ENCODE peak calls at places on chromosomes 7 and 10, in ten cellular contexts. One of them, this sample, is unnamed.

GRCh38 chr7:110119883-110120581 is 970.9 kb upstream of the LRRN3 start:
- DNase-seq in hepatocyte: peak; percentile 5
- DNase-seq in GM23248: no peak
- DNase-seq in HFFc6: peak; percentile 30
- DNase-seq in ascending aorta: no peak
- DNase-seq in activated T-cell treated with anti-CD3 and anti-CD28 coated beads for 1 hour: no peak
- DNase-seq in NCI-H1092: no peak
- DNase-seq in GM04504: no peak
- DNase-seq in mesothelial cell of epicardium: no peak
- DNase-seq in T1000: no peak
- DNase-seq in this sample: peak; percentile 4

GRCh38 chr7:36406156-36406555 is 16.5 kb downstream of the ANLN start:
- DNase-seq in hepatocyte: no peak
- DNase-seq in GM23248: no peak
- DNase-seq in HFFc6: no peak
- DNase-seq in ascending aorta: no peak
- DNase-seq in activated T-cell treated with anti-CD3 and anti-CD28 coated beads for 1 hour: no peak
- DNase-seq in NCI-H1092: no peak
- DNase-seq in GM04504: no peak
- DNase-seq in mesothelial cell of epicardium: no peak
- DNase-seq in T1000: no peak
- DNase-seq in this sample: no peak

GRCh38 chr7:44693641-44694313 is 54.9 kb upstream of the ZMIZ2 start:
- DNase-seq in hepatocyte: no peak
- DNase-seq in GM23248: peak; percentile 92
- DNase-seq in HFFc6: peak; percentile 86
- DNase-seq in ascending aorta: no peak
- DNase-seq in activated T-cell treated with anti-CD3 and anti-CD28 coated beads for 1 hour: no peak
- DNase-seq in NCI-H1092: no peak
- DNase-seq in GM04504: peak; percentile 76
- DNase-seq in mesothelial cell of epicardium: no peak
- DNase-seq in T1000: no peak
- DNase-seq in this sample: peak; percentile 81

GRCh38 chr7:66050990-66051424 is 24.6 kb upstream of the ASL start:
- DNase-seq in hepatocyte: peak; percentile 74
- DNase-seq in GM23248: peak; percentile 98
- DNase-seq in HFFc6: peak; percentile 89
- DNase-seq in ascending aorta: no peak
- DNase-seq in activated T-cell treated with anti-CD3 and anti-CD28 coated beads for 1 hour: no peak
- DNase-seq in NCI-H1092: no peak
- DNase-seq in GM04504: peak; percentile 96
- DNase-seq in mesothelial cell of epicardium: no peak
- DNase-seq in T1000: peak; percentile 34
- DNase-seq in this sample: peak; percentile 67

GRCh38 chr7:158324397-158325360 is 262.9 kb downstream of the PTPRN2 start:
- DNase-seq in hepatocyte: no peak
- DNase-seq in GM23248: no peak
- DNase-seq in HFFc6: no peak
- DNase-seq in ascending aorta: no peak
- DNase-seq in activated T-cell treated with anti-CD3 and anti-CD28 coated beads for 1 hour: no peak
- DNase-seq in NCI-H1092: no peak
- DNase-seq in GM04504: no peak
- DNase-seq in mesothelial cell of epicardium: no peak
- DNase-seq in T1000: no peak
- DNase-seq in this sample: no peak

GRCh38 chr7:1856966-1857441 is 186.9 kb downstream of the ELFN1 start:
- DNase-seq in hepatocyte: no peak
- DNase-seq in GM23248: no peak
- DNase-seq in HFFc6: no peak
- DNase-seq in ascending aorta: no peak
- DNase-seq in activated T-cell treated with anti-CD3 and anti-CD28 coated beads for 1 hour: no peak
- DNase-seq in NCI-H1092: no peak
- DNase-seq in GM04504: no peak
- DNase-seq in mesothelial cell of epicardium: peak; percentile 16
- DNase-seq in T1000: no peak
- DNase-seq in this sample: no peak

GRCh38 chr10:93028881-93029280 is 31.7 kb upstream of the CYP26C1 start:
- DNase-seq in hepatocyte: no peak
- DNase-seq in GM23248: peak; percentile 84
- DNase-seq in HFFc6: peak; percentile 58
- DNase-seq in ascending aorta: no peak
- DNase-seq in activated T-cell treated with anti-CD3 and anti-CD28 coated beads for 1 hour: no peak
- DNase-seq in NCI-H1092: no peak
- DNase-seq in GM04504: no peak
- DNase-seq in mesothelial cell of epicardium: no peak
- DNase-seq in T1000: no peak
- DNase-seq in this sample: no peak

GRCh38 chr7:128883622-128884549 is 21.2 kb downstream of the ATP6V1F start:
- DNase-seq in hepatocyte: peak; percentile 90
- DNase-seq in GM23248: peak; percentile 81
- DNase-seq in HFFc6: peak; percentile 58
- DNase-seq in ascending aorta: peak; percentile 89
- DNase-seq in activated T-cell treated with anti-CD3 and anti-CD28 coated beads for 1 hour: peak; percentile 87
- DNase-seq in NCI-H1092: peak; percentile 66
- DNase-seq in GM04504: no peak
- DNase-seq in mesothelial cell of epicardium: peak; percentile 69
- DNase-seq in T1000: peak; percentile 55
- DNase-seq in this sample: peak; percentile 98

GRCh38 chr7:123768493-123768892 is 19.7 kb upstream of the WASL start:
- DNase-seq in hepatocyte: no peak
- DNase-seq in GM23248: no peak
- DNase-seq in HFFc6: no peak
- DNase-seq in ascending aorta: no peak
- DNase-seq in activated T-cell treated with anti-CD3 and anti-CD28 coated beads for 1 hour: no peak
- DNase-seq in NCI-H1092: no peak
- DNase-seq in GM04504: no peak
- DNase-seq in mesothelial cell of epicardium: no peak
- DNase-seq in T1000: no peak
- DNase-seq in this sample: no peak

GRCh38 chr10:58802047-58802446 is 289.4 kb downstream of the BICC1 start:
- DNase-seq in hepatocyte: no peak
- DNase-seq in GM23248: no peak
- DNase-seq in HFFc6: no peak
- DNase-seq in ascending aorta: no peak
- DNase-seq in activated T-cell treated with anti-CD3 and anti-CD28 coated beads for 1 hour: no peak
- DNase-seq in NCI-H1092: no peak
- DNase-seq in GM04504: no peak
- DNase-seq in mesothelial cell of epicardium: no peak
- DNase-seq in T1000: no peak
- DNase-seq in this sample: no peak

GRCh38 chr7:24820730-24821044 is 63.4 kb upstream of the GSDME start:
- DNase-seq in hepatocyte: peak; percentile 76
- DNase-seq in GM23248: no peak
- DNase-seq in HFFc6: peak; percentile 92
- DNase-seq in ascending aorta: no peak
- DNase-seq in activated T-cell treated with anti-CD3 and anti-CD28 coated beads for 1 hour: no peak
- DNase-seq in NCI-H1092: peak; percentile 16
- DNase-seq in GM04504: no peak
- DNase-seq in mesothelial cell of epicardium: no peak
- DNase-seq in T1000: peak; percentile 39
- DNase-seq in this sample: peak; percentile 37

GRCh38 chr7:36175872-36176271 is 22.8 kb downstream of the EEPD1 start:
- DNase-seq in hepatocyte: no peak
- DNase-seq in GM23248: no peak
- DNase-seq in HFFc6: no peak
- DNase-seq in ascending aorta: peak; percentile 75
- DNase-seq in activated T-cell treated with anti-CD3 and anti-CD28 coated beads for 1 hour: no peak
- DNase-seq in NCI-H1092: no peak
- DNase-seq in GM04504: no peak
- DNase-seq in mesothelial cell of epicardium: no peak
- DNase-seq in T1000: no peak
- DNase-seq in this sample: no peak

GRCh38 chr10:14878266-14879054 is at the start of gene SUV39H2:
- DNase-seq in hepatocyte: peak; percentile 98
- DNase-seq in GM23248: peak; percentile 99
- DNase-seq in HFFc6: peak; percentile 90
- DNase-seq in ascending aorta: peak; percentile 97
- DNase-seq in activated T-cell treated with anti-CD3 and anti-CD28 coated beads for 1 hour: peak; percentile 83
- DNase-seq in NCI-H1092: peak; percentile 86
- DNase-seq in GM04504: peak; percentile 90
- DNase-seq in mesothelial cell of epicardium: peak; percentile 92
- DNase-seq in T1000: peak; percentile 100
- DNase-seq in this sample: peak; percentile 98

GRCh38 chr10:70838270-70838669 is 22.5 kb downstream of the SGPL1 start:
- DNase-seq in hepatocyte: no peak
- DNase-seq in GM23248: peak; percentile 15
- DNase-seq in HFFc6: no peak
- DNase-seq in ascending aorta: no peak
- DNase-seq in activated T-cell treated with anti-CD3 and anti-CD28 coated beads for 1 hour: no peak
- DNase-seq in NCI-H1092: no peak
- DNase-seq in GM04504: no peak
- DNase-seq in mesothelial cell of epicardium: no peak
- DNase-seq in T1000: no peak
- DNase-seq in this sample: no peak

GRCh38 chr7:107815254-107815882 is 12.3 kb upstream of the SLC26A3 start:
- DNase-seq in hepatocyte: no peak
- DNase-seq in GM23248: peak; percentile 1
- DNase-seq in HFFc6: no peak
- DNase-seq in ascending aorta: no peak
- DNase-seq in activated T-cell treated with anti-CD3 and anti-CD28 coated beads for 1 hour: no peak
- DNase-seq in NCI-H1092: no peak
- DNase-seq in GM04504: no peak
- DNase-seq in mesothelial cell of epicardium: no peak
- DNase-seq in T1000: no peak
- DNase-seq in this sample: no peak

GRCh38 chr7:127650842-127651555 is 995 bp upstream of the SND1 start:
- DNase-seq in hepatocyte: no peak
- DNase-seq in GM23248: no peak
- DNase-seq in HFFc6: no peak
- DNase-seq in ascending aorta: no peak
- DNase-seq in activated T-cell treated with anti-CD3 and anti-CD28 coated beads for 1 hour: peak; percentile 3
- DNase-seq in NCI-H1092: peak; percentile 66
- DNase-seq in GM04504: no peak
- DNase-seq in mesothelial cell of epicardium: no peak
- DNase-seq in T1000: no peak
- DNase-seq in this sample: no peak

GRCh38 chr7:101522021-101522420 is 107.1 kb downstream of the MYL10 start:
- DNase-seq in hepatocyte: no peak
- DNase-seq in GM23248: no peak
- DNase-seq in HFFc6: no peak
- DNase-seq in ascending aorta: no peak
- DNase-seq in activated T-cell treated with anti-CD3 and anti-CD28 coated beads for 1 hour: no peak
- DNase-seq in NCI-H1092: no peak
- DNase-seq in GM04504: no peak
- DNase-seq in mesothelial cell of epicardium: no peak
- DNase-seq in T1000: no peak
- DNase-seq in this sample: no peak

GRCh38 chr7:95636140-95636539 is 39.8 kb upstream of the PDK4 start:
- DNase-seq in hepatocyte: no peak
- DNase-seq in GM23248: peak; percentile 58
- DNase-seq in HFFc6: no peak
- DNase-seq in ascending aorta: no peak
- DNase-seq in activated T-cell treated with anti-CD3 and anti-CD28 coated beads for 1 hour: no peak
- DNase-seq in NCI-H1092: no peak
- DNase-seq in GM04504: no peak
- DNase-seq in mesothelial cell of epicardium: no peak
- DNase-seq in T1000: no peak
- DNase-seq in this sample: no peak

GRCh38 chr10:125997586-125997985 is 101.2 kb downstream of the FANK1 start:
- DNase-seq in hepatocyte: no peak
- DNase-seq in GM23248: no peak
- DNase-seq in HFFc6: no peak
- DNase-seq in ascending aorta: no peak
- DNase-seq in activated T-cell treated with anti-CD3 and anti-CD28 coated beads for 1 hour: no peak
- DNase-seq in NCI-H1092: no peak
- DNase-seq in GM04504: no peak
- DNase-seq in mesothelial cell of epicardium: no peak
- DNase-seq in T1000: no peak
- DNase-seq in this sample: no peak

GRCh38 chr10:34854147-34854601 is 39.1 kb upstream of the PARD3 start:
- DNase-seq in hepatocyte: peak; percentile 19
- DNase-seq in GM23248: peak; percentile 70
- DNase-seq in HFFc6: peak; percentile 60
- DNase-seq in ascending aorta: no peak
- DNase-seq in activated T-cell treated with anti-CD3 and anti-CD28 coated beads for 1 hour: no peak
- DNase-seq in NCI-H1092: peak; percentile 30
- DNase-seq in GM04504: peak; percentile 35
- DNase-seq in mesothelial cell of epicardium: no peak
- DNase-seq in T1000: no peak
- DNase-seq in this sample: peak; percentile 17

GRCh38 chr7:50832744-50833143 is 50.0 kb upstream of the GRB10 start:
- DNase-seq in hepatocyte: peak; percentile 57
- DNase-seq in GM23248: peak; percentile 48
- DNase-seq in HFFc6: peak; percentile 55
- DNase-seq in ascending aorta: no peak
- DNase-seq in activated T-cell treated with anti-CD3 and anti-CD28 coated beads for 1 hour: no peak
- DNase-seq in NCI-H1092: no peak
- DNase-seq in GM04504: no peak
- DNase-seq in mesothelial cell of epicardium: no peak
- DNase-seq in T1000: peak; percentile 18
- DNase-seq in this sample: no peak

GRCh38 chr7:141442781-141443180 is 108.4 kb upstream of the AGK start:
- DNase-seq in hepatocyte: no peak
- DNase-seq in GM23248: no peak
- DNase-seq in HFFc6: no peak
- DNase-seq in ascending aorta: no peak
- DNase-seq in activated T-cell treated with anti-CD3 and anti-CD28 coated beads for 1 hour: no peak
- DNase-seq in NCI-H1092: no peak
- DNase-seq in GM04504: no peak
- DNase-seq in mesothelial cell of epicardium: no peak
- DNase-seq in T1000: no peak
- DNase-seq in this sample: no peak

GRCh38 chr7:7764515-7765138 is 46.2 kb upstream of the RPA3 start:
- DNase-seq in hepatocyte: no peak
- DNase-seq in GM23248: no peak
- DNase-seq in HFFc6: no peak
- DNase-seq in ascending aorta: no peak
- DNase-seq in activated T-cell treated with anti-CD3 and anti-CD28 coated beads for 1 hour: no peak
- DNase-seq in NCI-H1092: no peak
- DNase-seq in GM04504: no peak
- DNase-seq in mesothelial cell of epicardium: no peak
- DNase-seq in T1000: no peak
- DNase-seq in this sample: no peak

GRCh38 chr7:1777122-1777521 is 107.0 kb downstream of the ELFN1 start:
- DNase-seq in hepatocyte: no peak
- DNase-seq in GM23248: no peak
- DNase-seq in HFFc6: no peak
- DNase-seq in ascending aorta: no peak
- DNase-seq in activated T-cell treated with anti-CD3 and anti-CD28 coated beads for 1 hour: no peak
- DNase-seq in NCI-H1092: no peak
- DNase-seq in GM04504: no peak
- DNase-seq in mesothelial cell of epicardium: no peak
- DNase-seq in T1000: no peak
- DNase-seq in this sample: no peak

GRCh38 chr7:98399903-98400537 is 870 bp downstream of the BAIAP2L1 start:
- DNase-seq in hepatocyte: peak; percentile 26
- DNase-seq in GM23248: peak; percentile 37
- DNase-seq in HFFc6: peak; percentile 36
- DNase-seq in ascending aorta: no peak
- DNase-seq in activated T-cell treated with anti-CD3 and anti-CD28 coated beads for 1 hour: no peak
- DNase-seq in NCI-H1092: no peak
- DNase-seq in GM04504: no peak
- DNase-seq in mesothelial cell of epicardium: no peak
- DNase-seq in T1000: no peak
- DNase-seq in this sample: no peak